ENCODE peak calls at places on chromosomes 1 and 21, in five cellular contexts. T, S, Y, N and K are unnamed samples.

GRCh38 chr1:74835046-74835445 is 102.1 kb downstream of the TYW3 start:
- DNase-seq in T (no peak), S (no peak), Y (no peak), N (no peak), K (no peak)

GRCh38 chr1:173423326-173423725 is 53.8 kb upstream of the PRDX6 start:
- DNase-seq in S (no peak), Y (no peak), T (no peak), N (no peak), K (no peak)

GRCh38 chr1:60848583-60849188 is 233.7 kb upstream of the NFIA start:
- DNase-seq in S (peak), T (no peak), N (no peak), Y (no peak), K (no peak)

GRCh38 chr1:182786223-182787001 is 3.2 kb upstream of the NPL start:
- DNase-seq in T (peak), Y (peak), S (peak), N (peak), K (peak)

GRCh38 chr1:65265296-65266271 is 43.8 kb upstream of the DNAJC6 start:
- DNase-seq in N (no peak), S (peak), T (peak), Y (peak), K (no peak)

GRCh38 chr1:5140962-5141361 is 486.6 kb downstream of the AJAP1 start:
- DNase-seq in Y (no peak), T (no peak), N (no peak), S (no peak), K (no peak)

GRCh38 chr1:158180741-158181576 is at the start of gene CD1D:
- DNase-seq in T (peak), N (peak), Y (peak), S (no peak), K (no peak)

GRCh38 chr1:193448682-193449461 is 262.5 kb upstream of the B3GALT2 start:
- DNase-seq in Y (no peak), T (no peak), N (no peak), S (no peak), K (no peak)

GRCh38 chr21:18245493-18245967 is 897 bp downstream of the CHODL start:
- DNase-seq in S (no peak), Y (peak), T (no peak), N (no peak), K (no peak)

GRCh38 chr1:172112573-172112972 is 271.3 kb downstream of the DNM3 start:
- DNase-seq in Y (no peak), T (no peak), S (no peak), N (no peak), K (no peak)

GRCh38 chr1:68269637-68270430 is 37.5 kb upstream of the WLS start:
- DNase-seq in S (peak), Y (no peak), N (no peak), T (no peak), K (no peak)

GRCh38 chr1:207798847-207799246 is 47.0 kb downstream of the CD46 start:
- DNase-seq in N (no peak), S (no peak), Y (no peak), T (no peak), K (no peak)

GRCh38 chr1:62370594-62370993 is 51.4 kb upstream of the KANK4 start:
- DNase-seq in N (peak), Y (no peak), T (no peak), S (no peak), K (no peak)

GRCh38 chr1:243596441-243597183 is 253.4 kb downstream of the AKT3 start:
- DNase-seq in S (peak), T (no peak), N (no peak), Y (no peak), K (no peak)

GRCh38 chr1:64363616-64364015 is 106.3 kb upstream of the CACHD1 start:
- DNase-seq in S (no peak), T (no peak), Y (no peak), N (no peak), K (no peak)

GRCh38 chr21:32626633-32627196 is 14.5 kb upstream of the CFAP298 start:
- DNase-seq in T (no peak), N (no peak), S (peak), Y (no peak), K (no peak)

GRCh38 chr1:39671793-39672550 is at the start of gene NT5C1A:
- DNase-seq in N (no peak), S (no peak), T (peak), Y (no peak), K (no peak)

DNA sequence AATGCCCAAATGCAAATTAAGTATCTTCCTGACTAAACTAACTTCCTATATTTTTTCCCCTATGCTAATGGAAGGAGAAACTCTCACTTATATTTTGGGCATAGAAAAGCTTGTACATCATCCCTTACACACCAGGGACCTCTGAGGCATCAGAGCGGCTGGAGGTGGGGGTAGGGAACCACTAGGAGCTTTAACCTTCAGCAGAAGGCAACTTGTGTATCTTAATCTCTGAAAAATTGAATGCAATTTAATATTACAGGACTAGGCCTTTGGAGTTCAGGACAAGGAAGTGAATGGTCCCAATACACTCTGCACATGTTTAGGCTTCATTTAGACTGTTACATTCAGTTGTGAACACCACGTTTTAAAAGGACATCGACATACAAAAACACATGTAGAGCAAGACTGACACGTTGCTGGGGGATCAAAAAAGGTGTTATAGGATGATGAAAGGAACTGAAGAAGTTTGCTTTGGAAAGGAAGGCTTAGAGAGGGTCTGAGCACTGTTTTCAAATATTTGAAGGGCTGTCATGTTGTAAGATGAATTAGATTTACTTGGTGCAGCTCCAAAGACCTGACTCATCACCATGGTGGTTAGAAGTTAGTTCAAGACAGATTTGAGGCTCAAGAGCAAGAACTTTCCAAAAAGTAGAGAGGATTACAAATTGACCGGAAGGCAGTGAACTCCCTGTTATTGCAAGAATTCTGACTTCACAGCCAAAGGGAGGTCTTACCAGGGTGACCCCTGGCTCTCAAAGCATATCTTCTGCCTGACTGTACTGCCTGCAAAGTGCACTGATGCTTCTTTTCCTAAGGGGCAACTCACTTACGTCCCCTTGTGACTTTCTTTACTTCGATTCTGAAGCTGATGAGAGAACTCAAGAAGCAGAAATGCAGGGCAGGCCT is 86.1 kb downstream of the NAV1 start:
- DNase-seq in N (no peak), T (no peak), Y (no peak), S (peak), K (no peak)
- TF ChIP-seq CTCF in N (no peak), T (no peak), Y (no peak), S (peak), K (no peak)

DNA sequence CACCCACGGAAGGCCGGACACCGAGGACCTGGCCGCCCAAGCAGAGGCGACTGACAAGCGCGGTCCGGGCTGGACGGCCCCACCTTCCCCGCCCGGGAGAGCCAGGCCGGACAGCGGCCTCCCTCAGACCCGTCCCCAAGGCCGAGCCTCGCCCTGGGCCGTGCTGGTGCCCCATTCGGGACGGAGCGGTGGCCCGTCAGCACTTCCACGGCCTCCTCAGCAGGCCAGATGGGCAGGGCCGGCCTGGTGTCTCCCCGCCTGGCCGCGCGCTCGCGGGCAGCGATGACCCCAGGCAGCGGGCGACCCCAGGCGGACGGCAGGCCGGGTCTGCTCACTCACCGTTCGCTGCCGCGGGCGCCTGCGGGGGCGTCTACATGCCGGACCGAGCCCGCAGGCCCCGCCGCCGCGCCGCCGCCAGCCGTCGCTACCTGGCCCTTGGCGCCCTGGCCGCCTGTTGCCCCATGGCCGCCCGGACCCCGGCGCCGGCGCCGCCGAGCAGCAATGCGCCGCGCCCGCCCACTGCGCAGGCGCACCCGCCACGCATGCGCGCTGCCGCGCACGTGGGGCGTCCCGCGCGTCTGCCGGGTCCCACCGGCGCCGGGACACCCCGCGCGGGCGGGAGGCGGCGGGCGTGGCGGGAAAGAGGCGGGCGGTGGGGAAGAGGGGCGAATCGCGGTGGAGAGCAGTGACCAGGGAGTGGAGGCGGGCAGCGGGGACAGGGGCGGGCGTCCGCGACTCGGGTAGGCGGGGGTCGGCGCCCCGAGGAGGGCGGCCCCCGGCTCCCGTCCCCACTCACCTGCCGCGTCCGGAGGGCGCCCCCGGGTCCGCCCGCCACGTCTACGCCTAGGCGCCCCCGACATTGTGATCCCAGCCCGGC is at the start of gene NADK:
- DNase-seq in T (peak), N (peak), Y (peak), S (peak), K (peak)
- TF ChIP-seq CTCF in T (no peak), N (no peak), Y (no peak), S (no peak), K (no peak)

GRCh38 chr1:56977910-56978309 is 12.1 kb upstream of the C8B start:
- DNase-seq in Y (no peak), S (no peak), T (no peak), N (no peak), K (no peak)
- TF ChIP-seq CTCF in Y (no peak), S (peak), T (no peak), N (no peak), K (no peak)

GRCh38 chr1:37403166-37403565 is 71.2 kb upstream of the ZC3H12A start:
- DNase-seq in Y (no peak), T (no peak), N (no peak), S (no peak), K (no peak)
- TF ChIP-seq CTCF in Y (no peak), T (no peak), N (no peak), S (no peak), K (no peak)

GRCh38 chr21:40041446-40041845 is 174.2 kb downstream of the PCP4 start:
- DNase-seq in Y (no peak), N (no peak), T (no peak), S (no peak), K (peak)

GRCh38 chr21:40047993-40048730 is 180.9 kb downstream of the PCP4 start:
- DNase-seq in N (no peak), T (no peak), Y (no peak), S (peak), K (no peak)

GRCh38 chr21:40043866-40044265 is 176.6 kb downstream of the PCP4 start:
- DNase-seq in Y (no peak), T (no peak), N (no peak), S (no peak), K (no peak)

GRCh38 chr21:40047211-40047610 is 180.0 kb downstream of the PCP4 start:
- DNase-seq in T (no peak), S (no peak), Y (no peak), N (no peak), K (no peak)

DNA sequence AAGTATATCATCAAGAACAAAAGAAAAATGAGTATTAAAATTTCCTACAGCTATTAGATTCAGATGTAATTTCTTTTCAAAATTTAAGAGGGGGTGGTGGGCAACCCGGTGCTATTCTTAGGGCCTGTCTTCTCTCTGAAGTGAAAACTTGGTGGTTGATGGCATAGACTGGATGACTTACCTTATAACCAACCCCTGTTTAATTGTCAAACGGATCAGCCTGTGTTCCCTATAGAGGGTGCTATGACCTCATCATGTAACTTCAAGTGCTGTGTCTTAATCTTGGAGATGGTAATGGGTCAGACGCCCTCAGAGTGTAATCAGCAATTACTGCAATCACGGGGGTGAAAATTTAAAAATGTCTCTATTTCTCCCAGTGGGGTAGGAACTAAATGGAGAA is 176.2 kb downstream of the PCP4 start:
- DNase-seq in Y (no peak), S (no peak), N (no peak), T (no peak), K (no peak)
- TF ChIP-seq CTCF in Y (no peak), S (no peak), N (no peak), T (no peak), K (no peak)

GRCh38 chr21:43269461-43269860 is 100.7 kb downstream of the CRYAA start:
- DNase-seq in S (no peak), N (peak), Y (no peak), T (no peak), K (no peak)
- TF ChIP-seq CTCF in S (peak), N (peak), Y (peak), T (no peak), K (no peak)